ENCODE peak calls at places on chromosomes 3 and 15, in five cellular contexts. F is astrocyte of the cerebellum, R is gastrocnemius medialis, W is epithelial cell of esophagus, U is left ventricle myocardium inferior. C is an unnamed sample.

GRCh38 chr15:67997996-67998395 is 56.1 kb upstream of the PIAS1 start:
- DNase-seq in W (peak), R (no peak), F (no peak), U (no peak), C (peak)

GRCh38 chr15:68555348-68556037 is 23.3 kb upstream of the CORO2B start:
- DNase-seq in U (no peak), W (no peak), F (no peak), R (no peak), C (no peak)

GRCh38 chr3:160564205-160564922 is 1.0 kb downstream of the KPNA4 start:
- DNase-seq in F (no peak), U (no peak), W (no peak), R (no peak), C (no peak)

GRCh38 chr3:10666621-10667020 is 149.4 kb upstream of the SLC6A11 start:
- DNase-seq in F (no peak), U (peak), R (no peak), W (no peak), C (no peak)

GRCh38 chr15:45719490-45719889 is 84.7 kb downstream of the SQOR start:
- DNase-seq in W (no peak), R (no peak), F (no peak), U (no peak), C (peak)

GRCh38 chr15:57327985-57328471 is 48.3 kb upstream of the CGNL1 start:
- DNase-seq in U (no peak), R (peak), W (no peak), F (peak), C (peak)

GRCh38 chr3:56725175-56725574 is 42.1 kb upstream of the TASOR start:
- DNase-seq in R (no peak), F (no peak), U (no peak), W (no peak), C (no peak)

GRCh38 chr3:66139415-66139814 is 81.4 kb upstream of the SLC25A26 start:
- DNase-seq in W (no peak), U (no peak), F (no peak), R (no peak), C (no peak)

GRCh38 chr15:97995881-97996603 is 35.5 kb downstream of the ARRDC4 start:
- DNase-seq in W (peak), U (no peak), F (peak), R (no peak), C (peak)

GRCh38 chr3:42254566-42254965 is 11.4 kb downstream of the CCK start:
- DNase-seq in R (no peak), U (no peak), W (no peak), F (no peak), C (no peak)

GRCh38 chr15:66505430-66505811 is 295 bp downstream of the ZWILCH start:
- DNase-seq in W (peak), R (no peak), U (no peak), F (no peak), C (peak)

GRCh38 chr3:186053954-186054353 is 54.9 kb downstream of the ETV5 start:
- DNase-seq in W (no peak), F (no peak), U (no peak), R (no peak), C (peak)

GRCh38 chr3:112046599-112046998 is 12.1 kb downstream of the TMPRSS7 start:
- DNase-seq in R (no peak), U (no peak), W (peak), F (no peak), C (no peak)

DNA sequence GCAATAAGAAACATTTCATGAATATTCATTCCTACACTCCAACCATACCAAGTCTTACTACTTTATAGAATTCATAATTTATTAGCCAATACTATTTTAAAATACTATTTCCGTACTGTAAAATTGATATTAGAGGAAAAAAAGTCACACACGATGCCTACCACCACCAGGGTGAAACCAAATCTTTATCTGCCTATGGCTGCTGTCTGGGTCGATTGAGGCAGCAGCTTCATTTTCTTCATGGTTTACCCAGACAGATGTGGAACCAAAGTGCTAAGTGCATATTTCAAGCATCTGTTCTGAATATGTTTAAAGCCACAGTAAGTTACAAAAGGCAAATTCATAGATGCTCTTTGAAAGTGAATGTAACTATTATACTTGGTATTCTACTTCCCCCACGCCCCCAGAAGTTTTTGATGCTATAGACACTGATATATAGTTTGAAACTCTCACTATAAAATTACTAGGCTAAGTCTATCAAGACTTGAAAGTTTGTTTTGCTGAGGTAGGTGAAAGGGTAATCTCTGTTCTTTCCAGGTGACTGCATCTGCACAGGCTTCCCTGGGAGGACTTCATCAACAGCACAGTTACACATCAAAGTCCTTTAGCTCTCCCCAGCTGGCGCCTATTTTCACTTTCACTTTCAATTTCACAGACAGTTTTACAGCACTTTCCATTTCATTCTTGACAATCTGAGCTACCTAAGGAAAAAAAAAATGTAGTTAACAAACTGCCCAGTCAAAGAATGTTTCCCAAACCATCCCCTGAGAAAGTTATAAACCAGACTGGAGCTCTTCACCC is 113.9 kb downstream of the POLQ start:
- DNase-seq in F (peak), W (peak), R (no peak), U (no peak), C (peak)
- H3K4me3 ChIP-seq in F (peak), W (no peak), R (peak), U (peak), C (peak)

GRCh38 chr3:123444744-123445143 is 4.1 kb downstream of the ADCY5 start:
- DNase-seq in F (no peak), U (no peak), R (no peak), W (no peak), C (no peak)
- TF ChIP-seq CTCF in F (no peak), U (peak), R (no peak), W (no peak), C (no peak)

GRCh38 chr3:34146596-34146995 is 348.2 kb downstream of the PDCD6IP start:
- DNase-seq in W (no peak), F (no peak), U (no peak), R (no peak), C (no peak)
- H3K4me3 ChIP-seq in W (no peak), F (no peak), U (no peak), R (no peak), C (no peak)

GRCh38 chr3:40242638-40243037 is 66.9 kb upstream of the EIF1B start:
- DNase-seq in U (no peak), R (no peak), W (no peak), F (no peak), C (no peak)

GRCh38 chr3:40240921-40241320 is 68.6 kb upstream of the EIF1B start:
- DNase-seq in F (no peak), R (no peak), W (no peak), U (no peak), C (no peak)

GRCh38 chr3:40237159-40237558 is 72.3 kb upstream of the EIF1B start:
- DNase-seq in F (no peak), W (no peak), U (no peak), R (no peak), C (no peak)

GRCh38 chr3:40243056-40243455 is 66.5 kb upstream of the EIF1B start:
- DNase-seq in W (peak), U (no peak), R (no peak), F (no peak), C (no peak)

DNA sequence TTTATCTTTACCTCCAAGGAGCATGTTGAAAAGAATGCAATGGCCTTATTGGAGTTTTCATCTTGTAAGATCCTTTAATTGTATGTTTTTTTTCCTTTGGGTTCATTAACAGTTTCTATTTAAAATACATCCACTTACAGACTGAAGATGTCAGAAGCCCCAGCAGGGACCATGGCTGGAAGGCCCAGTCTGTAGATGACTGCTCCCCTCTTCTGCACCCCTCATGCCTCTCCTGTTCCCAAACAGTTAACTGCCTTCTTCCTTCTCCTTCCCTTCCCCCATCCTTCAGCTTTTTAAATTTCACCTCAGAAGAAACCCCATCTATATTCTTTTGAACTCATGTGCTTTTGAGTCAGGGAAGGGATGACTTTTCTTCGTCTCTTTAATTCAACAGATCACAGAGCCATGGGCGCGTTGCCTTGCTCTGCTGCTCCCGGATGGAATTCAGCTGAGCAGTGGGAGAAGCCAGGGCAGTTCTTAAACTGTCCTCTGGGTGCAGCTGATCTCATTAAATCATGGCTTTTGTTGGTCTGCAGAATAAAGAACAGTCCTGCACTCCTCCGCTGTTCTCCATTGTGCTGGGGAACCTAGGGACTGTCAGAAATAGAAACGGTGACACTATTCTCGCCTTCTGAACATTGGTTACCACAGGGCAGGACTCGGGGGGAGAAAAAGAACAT is 71.5 kb upstream of the EIF1B start:
- DNase-seq in F (no peak), U (no peak), W (peak), R (no peak), C (peak)
- TF ChIP-seq CTCF in F (peak), U (peak), W (peak), R (no peak), C (peak)

GRCh38 chr3:128846501-128846900 is 32.9 kb upstream of the ACAD9 start:
- DNase-seq in F (no peak), W (no peak), U (no peak), R (no peak), C (no peak)

GRCh38 chr3:128847631-128848370 is 31.6 kb upstream of the ACAD9 start:
- DNase-seq in F (no peak), W (no peak), U (no peak), R (no peak), C (no peak)

GRCh38 chr3:128844502-128844901 is 34.9 kb upstream of the ACAD9 start:
- DNase-seq in W (no peak), F (no peak), R (no peak), U (no peak), C (no peak)

GRCh38 chr3:128845119-128845518 is 34.3 kb upstream of the ACAD9 start:
- DNase-seq in R (no peak), F (no peak), U (no peak), W (no peak), C (no peak)

DNA sequence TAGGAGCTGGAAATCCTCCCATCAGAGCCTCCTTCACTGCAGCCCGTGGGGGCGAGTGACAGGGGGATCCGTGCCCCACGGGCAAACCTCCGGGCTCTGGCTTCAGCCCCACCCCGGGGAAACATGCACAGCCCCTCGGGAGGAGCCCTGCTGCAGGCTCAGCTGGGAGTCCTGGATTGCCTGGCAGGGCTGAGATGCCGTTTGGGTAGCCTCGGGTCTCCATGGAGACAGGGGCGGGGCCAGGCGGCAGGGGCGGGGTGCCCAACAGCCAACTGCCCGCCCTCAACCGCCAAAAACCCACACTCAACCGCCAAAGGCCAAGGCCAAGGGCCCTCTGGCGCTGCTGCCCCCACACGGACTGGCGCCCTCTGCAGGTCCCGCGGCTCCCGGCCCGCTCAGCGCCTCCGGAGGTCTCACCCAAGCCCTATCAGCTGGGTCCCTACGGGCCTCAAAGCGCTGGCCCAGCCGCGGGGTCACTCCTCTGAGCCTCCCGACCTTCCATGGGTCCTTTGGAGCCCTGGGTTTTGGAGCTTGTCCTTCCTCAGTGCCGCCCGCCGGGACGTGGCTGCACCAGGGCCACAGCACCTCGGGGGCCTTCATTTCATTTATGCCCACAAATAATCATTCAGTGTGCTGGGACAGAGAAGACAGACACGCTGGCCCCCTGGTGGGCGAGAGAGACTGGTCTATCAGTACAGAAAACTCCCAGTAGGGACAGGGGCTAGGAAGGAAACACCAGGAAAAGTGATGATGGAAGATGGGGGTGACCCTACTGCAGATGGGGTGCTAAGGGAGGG is 33.5 kb upstream of the ACAD9 start:
- DNase-seq in W (peak), U (peak), R (peak), F (no peak), C (peak)
- H3K4me3 ChIP-seq in W (no peak), U (peak), R (peak), F (peak), C (peak)

C was measured in fibroblast of mammary gland.